ENCODE peak calls at places on chromosomes 6 and 20, in five cellular contexts. E, S, A, Q and I are unnamed samples.

GRCh38 chr6:51893356-51893755 is 194.1 kb downstream of the PKHD1 start:
- DNase-seq in E (no peak), A (no peak), S (no peak), Q (no peak), I (no peak)

GRCh38 chr6:157023958-157024357 is 246.8 kb downstream of the ARID1B start:
- DNase-seq in E (no peak), S (no peak), A (peak; percentile 73), Q (peak; percentile 55), I (no peak)

GRCh38 chr20:44035924-44036323 is 121.3 kb downstream of the TOX2 start:
- DNase-seq in S (no peak), A (no peak), E (peak; percentile 13), Q (no peak), I (no peak)

GRCh38 chr20:59783020-59784010 is 150.1 kb downstream of the SYCP2 start:
- DNase-seq in Q (peak; percentile 35), A (peak; percentile 38), S (peak; percentile 24), E (peak; percentile 60), I (no peak)

GRCh38 chr6:157223021-157223430 is 100.3 kb downstream of the TMEM242 start:
- DNase-seq in A (no peak), E (no peak), S (no peak), Q (no peak), I (no peak)

GRCh38 chr6:132830236-132830799 is 15.9 kb downstream of the RPS12 start:
- DNase-seq in Q (peak; percentile 62), E (no peak), A (peak; percentile 38), S (no peak), I (no peak)

GRCh38 chr6:16409531-16410441 is 171.4 kb downstream of the GMPR start:
- DNase-seq in Q (peak; percentile 64), E (peak; percentile 52), S (peak; percentile 62), A (peak; percentile 86), I (no peak)

GRCh38 chr6:30770164-30770563 is 25.8 kb upstream of the IER3 start:
- DNase-seq in S (peak; percentile 41), Q (no peak), A (peak; percentile 74), E (no peak), I (no peak)

GRCh38 chr20:51275816-51276215 is 252.9 kb upstream of the KCNG1 start:
- DNase-seq in E (no peak), S (no peak), Q (peak; percentile 62), A (peak; percentile 56), I (no peak)

GRCh38 chr20:21090738-21091120 is 15.4 kb downstream of the LINC00237 start:
- DNase-seq in A (no peak), Q (no peak), S (no peak), E (no peak), I (no peak)

GRCh38 chr20:32429343-32429742 is 71.2 kb downstream of the ASXL1 start:
- DNase-seq in E (no peak), Q (no peak), A (no peak), S (no peak), I (no peak)

GRCh38 chr6:5507056-5507722 is 245.9 kb downstream of the FARS2 start:
- DNase-seq in A (no peak), Q (no peak), S (no peak), E (no peak), I (no peak)

GRCh38 chr6:139588076-139588639 is 213.7 kb upstream of the CITED2 start:
- DNase-seq in E (peak; percentile 84), A (no peak), Q (peak; percentile 41), S (peak; percentile 43), I (peak; percentile 90)

GRCh38 chr20:40294747-40295146 is 394.3 kb downstream of the MAFB start:
- DNase-seq in S (no peak), A (no peak), E (no peak), Q (no peak), I (no peak)

GRCh38 chr6:19692506-19693298 is 144.5 kb upstream of the ID4 start:
- DNase-seq in S (no peak), A (no peak), E (no peak), Q (no peak), I (no peak)

GRCh38 chr6:168050861-168051586 is 28.0 kb downstream of the FRMD1 start:
- DNase-seq in A (peak; percentile 15), Q (peak; percentile 29), S (no peak), E (no peak), I (no peak)

GRCh38 chr6:24520929-24521546 is 26.3 kb downstream of the ALDH5A1 start:
- DNase-seq in Q (peak; percentile 35), E (peak; percentile 56), A (peak; percentile 33), S (peak; percentile 8), I (no peak)

GRCh38 chr20:36604952-36605308 is 649 bp upstream of the RAB5IF start:
- DNase-seq in Q (no peak), A (no peak), E (peak; percentile 41), S (no peak), I (no peak)

GRCh38 chr6:132715204-132715603 is 1.3 kb upstream of the VNN1 start:
- DNase-seq in S (peak; percentile 64), Q (peak; percentile 91), E (peak; percentile 61), A (peak; percentile 48), I (peak; percentile 67)

GRCh38 chr6:90387826-90388225 is 91.2 kb upstream of the BACH2 start:
- DNase-seq in S (no peak), E (no peak), A (no peak), Q (no peak), I (no peak)

GRCh38 chr6:156830126-156830525 is 52.9 kb downstream of the ARID1B start:
- DNase-seq in S (no peak), Q (no peak), E (no peak), A (no peak), I (no peak)

GRCh38 chr6:328924-329323 is 36.6 kb downstream of the DUSP22 start:
- DNase-seq in E (no peak), S (no peak), A (no peak), Q (no peak), I (no peak)

GRCh38 chr6:26284537-26285142 is 80.4 kb upstream of the BTN3A2 start:
- DNase-seq in A (peak; percentile 69), E (peak; percentile 55), S (peak; percentile 48), Q (peak; percentile 76), I (no peak)

GRCh38 chr6:96197241-96197640 is 181.5 kb downstream of the FUT9 start:
- DNase-seq in A (no peak), S (no peak), Q (no peak), E (no peak), I (no peak)

GRCh38 chr6:1576166-1576565 is 33.5 kb upstream of the FOXC1 start:
- DNase-seq in A (no peak), E (no peak), S (no peak), Q (no peak), I (no peak)

GRCh38 chr6:4682431-4683159 is 93.6 kb upstream of the CDYL start:
- DNase-seq in E (no peak), A (no peak), S (no peak), Q (peak; percentile 57), I (no peak)

GRCh38 chr20:6496874-6497273 is 270.6 kb upstream of the BMP2 start:
- DNase-seq in Q (no peak), S (no peak), E (no peak), A (no peak), I (no peak)

GRCh38 chr6:43773981-43774775 is 4.2 kb downstream of the VEGFA start:
- DNase-seq in A (no peak), S (no peak), Q (no peak), E (no peak), I (no peak)

GRCh38 chr20:62364911-62365736 is 2.0 kb downstream of the LAMA5 start:
- DNase-seq in Q (no peak), A (no peak), S (no peak), E (peak; percentile 56), I (no peak)

GRCh38 chr6:170210651-170211403 is 80.1 kb downstream of the DLL1 start:
- DNase-seq in Q (no peak), S (no peak), A (no peak), E (peak; percentile 16), I (no peak)

GRCh38 chr6:108453601-108454157 is 107.0 kb upstream of the FOXO3 start:
- DNase-seq in Q (peak; percentile 93), A (peak; percentile 43), S (no peak), E (no peak), I (no peak)
- H3K4me3 ChIP-seq in Q (peak overlapping the region; percentile 17), A (no peak overlapping the region), S (no peak overlapping the region), E (no peak overlapping the region), I (no peak overlapping the region)

GRCh38 chr20:25858495-25859425 is 162.1 kb upstream of the ZNF337 start:
- DNase-seq in A (no peak), Q (no peak), E (no peak), S (no peak), I (no peak)

GRCh38 chr20:25856256-25856884 is 159.7 kb upstream of the ZNF337 start:
- DNase-seq in A (no peak), E (no peak), S (no peak), Q (no peak), I (no peak)

GRCh38 chr20:25860531-25861150 is 164.0 kb upstream of the ZNF337 start:
- DNase-seq in S (no peak), A (no peak), E (no peak), Q (no peak), I (no peak)

GRCh38 chr20:25863536-25864325 is 167.1 kb upstream of the ZNF337 start:
- DNase-seq in Q (peak; percentile 8), E (no peak), S (no peak), A (no peak), I (no peak)

DNA sequence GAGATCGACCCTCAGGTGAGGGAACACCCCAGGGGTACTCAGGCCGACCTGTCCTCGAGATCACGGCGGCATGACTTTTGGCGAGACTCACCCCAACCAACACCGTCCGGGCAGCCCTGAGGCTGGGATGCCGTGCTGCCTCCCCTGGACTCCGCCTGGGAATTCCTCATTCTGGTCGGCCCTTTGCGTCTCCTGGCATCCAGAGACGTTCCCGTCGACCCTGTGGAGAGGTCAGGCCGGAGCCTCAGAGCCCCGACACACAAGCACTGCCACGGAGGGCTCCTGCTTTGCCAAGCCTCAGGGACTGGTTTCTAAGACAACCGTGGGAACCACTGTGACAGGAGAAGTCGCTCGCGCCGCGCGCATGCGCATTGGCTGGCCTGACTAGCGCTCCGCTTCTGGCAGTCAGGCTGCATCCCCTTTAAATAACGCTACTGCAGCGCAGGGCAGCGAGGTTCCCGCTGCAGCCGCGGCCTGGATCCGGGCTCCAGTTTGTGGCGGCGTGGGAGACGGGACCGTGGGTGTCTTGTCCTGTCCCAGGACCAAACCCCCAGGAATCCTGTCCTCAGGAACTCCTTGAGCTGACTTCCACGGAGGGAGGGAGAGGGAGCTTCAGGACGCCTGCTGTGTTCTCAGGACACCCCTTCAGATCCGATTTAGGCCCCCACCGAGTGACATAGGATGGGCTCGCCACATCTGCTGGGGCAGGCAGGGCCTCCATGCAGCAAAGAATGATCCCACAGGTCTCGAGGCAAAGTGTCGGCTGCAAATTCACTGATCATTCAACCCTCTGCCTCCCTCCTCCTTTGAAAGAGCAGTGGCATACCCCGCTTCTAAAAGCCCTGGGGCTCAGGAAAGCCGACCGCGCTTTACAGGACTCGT is 163.2 kb upstream of the ZNF337 start:
- DNase-seq in S (peak; percentile 35), Q (peak; percentile 61), A (peak; percentile 43), E (peak; percentile 75), I (no peak)
- H3K4me3 ChIP-seq in S (no peak overlapping the region), Q (no peak overlapping the region), A (peak overlapping the region; percentile 7), E (peak overlapping the region; percentile 2), I (no peak overlapping the region)

DNA sequence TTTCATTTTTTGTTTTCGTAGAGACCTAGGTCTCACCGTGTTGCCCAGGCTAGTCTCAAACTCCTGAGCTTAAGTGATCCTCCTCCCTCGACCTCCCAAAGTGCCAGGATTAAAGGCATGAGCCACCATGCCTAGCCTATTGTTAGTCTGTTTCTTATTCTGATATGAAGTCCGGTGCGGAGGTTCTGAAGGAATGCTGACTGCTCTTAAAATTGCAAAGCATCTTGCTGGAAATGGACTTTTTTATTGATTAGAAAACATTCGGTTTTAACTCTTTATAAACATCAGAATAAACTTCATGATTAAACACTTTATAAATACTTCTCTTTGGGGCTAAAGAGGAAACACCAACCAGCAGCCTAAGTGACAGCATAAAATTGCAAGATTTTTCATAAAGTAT is 3.2 kb downstream of the TNFAIP3 start:
- DNase-seq in E (no peak), Q (no peak), A (no peak), S (no peak), I (no peak)
- H3K4me3 ChIP-seq in E (peak overlapping the region; percentile 83), Q (peak overlapping the region; percentile 93), A (no peak overlapping the region), S (peak overlapping the region; percentile 94), I (no peak overlapping the region)

GRCh38 chr20:4546342-4546741 is 175.4 kb upstream of the PRND start:
- DNase-seq in A (peak; percentile 9), Q (no peak), S (no peak), E (no peak), I (no peak)
- H3K4me3 ChIP-seq in A (no peak overlapping the region), Q (no peak overlapping the region), S (no peak overlapping the region), E (no peak overlapping the region), I (no peak overlapping the region)